ENCODE peak calls at places on chromosomes 12 and 14, in four cellular contexts. P, U, X and A are unnamed samples.

GRCh38 chr14:72745546-72745945 is 148.4 kb downstream of the DPF3 start:
- DNase-seq in X (peak), U (no peak), P (peak), A (no peak)

GRCh38 chr14:93010543-93011541 is 87.9 kb downstream of the CHGA start:
- DNase-seq in X (no peak), U (no peak), P (no peak), A (no peak)

GRCh38 chr14:51575225-51576111 is 76.2 kb upstream of the FRMD6 start:
- DNase-seq in U (no peak), P (no peak), X (no peak), A (no peak)

GRCh38 chr12:67410246-67410645 is 141.1 kb downstream of the CAND1 start:
- DNase-seq in P (no peak), X (peak), U (no peak), A (no peak)

GRCh38 chr12:116366456-116366776 is 88.9 kb upstream of the MED13L start:
- DNase-seq in X (no peak), U (no peak), P (no peak), A (no peak)

GRCh38 chr14:72291908-72292688 is 359.9 kb downstream of the RGS6 start:
- DNase-seq in U (no peak), X (peak), P (peak), A (no peak)

GRCh38 chr14:38623661-38624060 is 367.8 kb upstream of the CLEC14A start:
- DNase-seq in X (no peak), P (no peak), U (no peak), A (no peak)

GRCh38 chr12:47828967-47829482 is 9.3 kb upstream of the HDAC7 start:
- DNase-seq in X (peak), U (peak), P (no peak), A (no peak)

GRCh38 chr12:95495433-95495832 is 21.5 kb downstream of the METAP2 start:
- DNase-seq in P (no peak), X (no peak), U (no peak), A (no peak)

GRCh38 chr12:125518074-125518473 is 452.8 kb downstream of the AACS start:
- DNase-seq in U (no peak), P (no peak), X (peak), A (no peak)

GRCh38 chr12:44654641-44655625 is 221.2 kb downstream of the NELL2 start:
- DNase-seq in X (no peak), U (no peak), P (no peak), A (no peak)

GRCh38 chr12:60421741-60422140 is 825.9 kb downstream of the SLC16A7 start:
- DNase-seq in U (no peak), P (peak), X (peak), A (no peak)
- TF ChIP-seq CTCF in U (no peak), P (no peak), X (peak), A (no peak)

DNA sequence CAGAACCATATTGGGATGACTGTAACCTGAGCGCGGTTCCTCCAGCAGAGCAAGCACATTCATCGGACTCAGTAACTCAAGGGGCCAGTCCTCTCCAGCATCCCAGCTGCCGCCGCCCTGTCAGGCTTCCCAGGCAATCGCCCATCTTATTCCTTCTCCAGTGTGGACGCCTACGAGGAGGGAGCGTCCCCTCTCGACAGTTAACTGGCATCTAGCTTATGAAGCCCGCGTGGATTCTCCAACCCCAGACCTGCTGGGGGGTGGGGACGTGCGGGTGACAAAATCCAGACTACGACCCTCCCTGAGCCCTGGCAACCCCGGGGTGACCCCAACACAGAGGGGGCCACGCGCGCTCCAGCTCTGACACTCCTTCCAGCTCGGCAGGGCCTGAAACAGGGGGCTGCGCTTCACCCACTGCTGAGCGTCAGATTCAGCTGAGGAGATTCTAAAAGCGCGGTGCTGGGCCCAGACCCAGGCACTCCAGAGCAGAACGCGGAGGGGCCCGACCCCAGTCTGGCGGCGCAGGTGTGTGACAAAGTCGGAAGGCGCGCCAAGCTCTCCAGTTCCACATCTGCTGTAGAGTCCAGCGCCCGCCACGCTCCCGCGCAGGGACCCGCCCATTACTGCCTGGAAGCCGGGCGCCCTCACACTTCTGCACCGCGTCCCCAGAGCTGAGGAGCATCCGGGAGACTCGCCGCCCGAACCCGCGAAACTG is 43.9 kb upstream of the ESR2 start:
- DNase-seq in U (peak), X (peak), P (peak), A (peak)
- TF ChIP-seq CTCF in U (peak), X (peak), P (peak), A (no peak)

GRCh38 chr14:26766726-26767125 is 168.9 kb upstream of the NOVA1 start:
- DNase-seq in U (no peak), X (no peak), P (no peak), A (no peak)

GRCh38 chr14:26761532-26761931 is 163.7 kb upstream of the NOVA1 start:
- DNase-seq in P (no peak), U (no peak), X (no peak), A (no peak)

GRCh38 chr14:26765768-26766550 is 168.1 kb upstream of the NOVA1 start:
- DNase-seq in U (no peak), P (peak), X (peak), A (peak)

GRCh38 chr14:26765301-26765700 is 167.5 kb upstream of the NOVA1 start:
- DNase-seq in P (no peak), U (no peak), X (no peak), A (no peak)
- TF ChIP-seq CTCF in P (no peak), U (no peak), X (no peak), A (no peak)

DNA sequence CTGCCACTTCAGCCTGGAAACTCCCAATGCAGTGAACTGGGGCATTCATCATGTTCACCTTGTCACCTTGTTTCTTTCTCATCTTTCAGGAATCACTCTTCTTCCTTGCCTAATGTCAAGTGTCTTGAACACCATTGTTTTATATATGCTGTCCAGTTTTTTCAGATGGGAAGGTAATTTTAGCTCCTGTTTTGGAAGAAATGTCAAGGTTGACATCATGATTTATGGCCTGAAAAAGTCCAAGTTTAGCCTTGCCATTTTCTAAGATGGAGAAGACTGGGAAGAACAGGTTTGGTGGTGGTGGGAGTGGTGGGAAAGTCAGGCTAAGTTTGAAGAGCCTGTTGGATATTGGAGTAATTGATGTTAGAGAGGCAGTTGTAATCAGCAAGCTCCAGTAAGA is 54.0 kb downstream of the ADCK1 start:
- DNase-seq in P (no peak), U (no peak), X (no peak), A (no peak)
- TF ChIP-seq CTCF in P (no peak), U (no peak), X (no peak), A (no peak)